ENCODE peak calls at places on chromosomes 7 and 10, in eight cellular contexts. One of them, this sample, is unnamed.

GRCh38 chr7:47180268-47180826 is 401.6 kb downstream of the TNS3 start:
- DNase-seq in foreskin fibroblast: peak; percentile 57
- DNase-seq in posterior cingulate gyrus: peak; percentile 46
- DNase-seq in NCI-H1092: peak; percentile 56
- DNase-seq in T-cell: no peak
- DNase-seq in lower lobe of right lung: no peak
- DNase-seq in Ammon's horn: peak; percentile 79
- DNase-seq in NCI-H446: peak; percentile 30
- DNase-seq in this sample: peak; percentile 46

GRCh38 chr7:25391295-25391861 is 163.1 kb upstream of the NPVF start:
- DNase-seq in posterior cingulate gyrus: no peak
- DNase-seq in foreskin fibroblast: peak; percentile 4
- DNase-seq in NCI-H1092: no peak
- DNase-seq in lower lobe of right lung: no peak
- DNase-seq in NCI-H446: no peak
- DNase-seq in T-cell: no peak
- DNase-seq in Ammon's horn: peak; percentile 27
- DNase-seq in this sample: peak; percentile 18

GRCh38 chr7:32670105-32670504 is 174.8 kb downstream of the AVL9 start:
- DNase-seq in foreskin fibroblast: no peak
- DNase-seq in posterior cingulate gyrus: no peak
- DNase-seq in lower lobe of right lung: no peak
- DNase-seq in NCI-H1092: no peak
- DNase-seq in Ammon's horn: no peak
- DNase-seq in NCI-H446: no peak
- DNase-seq in T-cell: no peak
- DNase-seq in this sample: no peak

GRCh38 chr7:108293190-108293612 is 163.0 kb downstream of the NRCAM start:
- DNase-seq in NCI-H1092: no peak
- DNase-seq in T-cell: no peak
- DNase-seq in foreskin fibroblast: no peak
- DNase-seq in NCI-H446: no peak
- DNase-seq in Ammon's horn: peak; percentile 31
- DNase-seq in lower lobe of right lung: no peak
- DNase-seq in posterior cingulate gyrus: no peak
- DNase-seq in this sample: no peak

GRCh38 chr10:3220853-3221252 is 48.3 kb upstream of the PITRM1 start:
- DNase-seq in NCI-H446: no peak
- DNase-seq in posterior cingulate gyrus: no peak
- DNase-seq in lower lobe of right lung: no peak
- DNase-seq in NCI-H1092: no peak
- DNase-seq in T-cell: no peak
- DNase-seq in Ammon's horn: no peak
- DNase-seq in foreskin fibroblast: peak; percentile 72
- DNase-seq in this sample: no peak

GRCh38 chr10:103193820-103194529 is 903 bp upstream of the NT5C2 start:
- DNase-seq in T-cell: no peak
- DNase-seq in Ammon's horn: no peak
- DNase-seq in NCI-H446: no peak
- DNase-seq in posterior cingulate gyrus: no peak
- DNase-seq in lower lobe of right lung: no peak
- DNase-seq in foreskin fibroblast: no peak
- DNase-seq in NCI-H1092: no peak
- DNase-seq in this sample: peak; percentile 63

GRCh38 chr7:129951076-129952011 is 1.4 kb downstream of the UBE2H start:
- DNase-seq in Ammon's horn: peak; percentile 10
- DNase-seq in posterior cingulate gyrus: no peak
- DNase-seq in NCI-H1092: no peak
- DNase-seq in T-cell: no peak
- DNase-seq in foreskin fibroblast: no peak
- DNase-seq in NCI-H446: no peak
- DNase-seq in lower lobe of right lung: no peak
- DNase-seq in this sample: no peak

GRCh38 chr7:43674559-43675436 is 54.5 kb downstream of the COA1 start:
- DNase-seq in lower lobe of right lung: no peak
- DNase-seq in NCI-H446: no peak
- DNase-seq in foreskin fibroblast: peak; percentile 74
- DNase-seq in NCI-H1092: no peak
- DNase-seq in posterior cingulate gyrus: no peak
- DNase-seq in Ammon's horn: no peak
- DNase-seq in T-cell: no peak
- DNase-seq in this sample: no peak

GRCh38 chr10:131094406-131095108 is 217.0 kb downstream of the TCERG1L start:
- DNase-seq in posterior cingulate gyrus: no peak
- DNase-seq in NCI-H446: no peak
- DNase-seq in T-cell: no peak
- DNase-seq in foreskin fibroblast: no peak
- DNase-seq in NCI-H1092: no peak
- DNase-seq in Ammon's horn: no peak
- DNase-seq in lower lobe of right lung: peak; percentile 46
- DNase-seq in this sample: no peak

GRCh38 chr10:387949-388660 is 252.8 kb downstream of the ZMYND11 start:
- DNase-seq in posterior cingulate gyrus: no peak
- DNase-seq in T-cell: no peak
- DNase-seq in lower lobe of right lung: no peak
- DNase-seq in NCI-H1092: no peak
- DNase-seq in foreskin fibroblast: no peak
- DNase-seq in NCI-H446: no peak
- DNase-seq in Ammon's horn: peak; percentile 69
- DNase-seq in this sample: no peak

GRCh38 chr10:119425881-119426170 is 116.7 kb downstream of the RGS10 start:
- DNase-seq in NCI-H446: no peak
- DNase-seq in T-cell: no peak
- DNase-seq in foreskin fibroblast: no peak
- DNase-seq in Ammon's horn: no peak
- DNase-seq in posterior cingulate gyrus: no peak
- DNase-seq in lower lobe of right lung: no peak
- DNase-seq in NCI-H1092: no peak
- DNase-seq in this sample: no peak

GRCh38 chr10:108560488-108560887 is 1362.8 kb downstream of the XPNPEP1 start:
- DNase-seq in posterior cingulate gyrus: no peak
- DNase-seq in Ammon's horn: no peak
- DNase-seq in NCI-H446: no peak
- DNase-seq in T-cell: no peak
- DNase-seq in NCI-H1092: no peak
- DNase-seq in foreskin fibroblast: no peak
- DNase-seq in lower lobe of right lung: no peak
- DNase-seq in this sample: no peak

GRCh38 chr7:55349126-55349525 is 16.0 kb upstream of the LANCL2 start:
- DNase-seq in NCI-H1092: no peak
- DNase-seq in Ammon's horn: peak; percentile 38
- DNase-seq in posterior cingulate gyrus: no peak
- DNase-seq in lower lobe of right lung: no peak
- DNase-seq in T-cell: no peak
- DNase-seq in NCI-H446: no peak
- DNase-seq in foreskin fibroblast: no peak
- DNase-seq in this sample: no peak

GRCh38 chr10:119862524-119862923 is 10.1 kb downstream of the MCMBP start:
- DNase-seq in NCI-H1092: no peak
- DNase-seq in Ammon's horn: no peak
- DNase-seq in T-cell: no peak
- DNase-seq in NCI-H446: no peak
- DNase-seq in lower lobe of right lung: no peak
- DNase-seq in posterior cingulate gyrus: no peak
- DNase-seq in foreskin fibroblast: no peak
- DNase-seq in this sample: no peak

GRCh38 chr10:84567133-84567532 is 238.7 kb downstream of the CCSER2 start:
- DNase-seq in lower lobe of right lung: no peak
- DNase-seq in T-cell: no peak
- DNase-seq in Ammon's horn: no peak
- DNase-seq in NCI-H446: no peak
- DNase-seq in posterior cingulate gyrus: no peak
- DNase-seq in foreskin fibroblast: no peak
- DNase-seq in NCI-H1092: no peak
- DNase-seq in this sample: no peak

GRCh38 chr7:38840736-38841460 is 68.1 kb downstream of the VPS41 start:
- DNase-seq in Ammon's horn: no peak
- DNase-seq in NCI-H1092: no peak
- DNase-seq in foreskin fibroblast: peak; percentile 66
- DNase-seq in T-cell: no peak
- DNase-seq in posterior cingulate gyrus: no peak
- DNase-seq in lower lobe of right lung: no peak
- DNase-seq in NCI-H446: no peak
- DNase-seq in this sample: no peak

GRCh38 chr7:18666107-18666728 is 170.7 kb downstream of the HDAC9 start:
- DNase-seq in NCI-H446: peak; percentile 78
- DNase-seq in NCI-H1092: peak; percentile 72
- DNase-seq in foreskin fibroblast: peak; percentile 58
- DNase-seq in T-cell: peak; percentile 42
- DNase-seq in lower lobe of right lung: peak; percentile 79
- DNase-seq in Ammon's horn: peak; percentile 94
- DNase-seq in posterior cingulate gyrus: peak; percentile 71
- DNase-seq in this sample: peak; percentile 20

GRCh38 chr10:107144490-107144889 is 20.0 kb downstream of the SORCS1 start:
- DNase-seq in Ammon's horn: no peak
- DNase-seq in NCI-H1092: no peak
- DNase-seq in posterior cingulate gyrus: no peak
- DNase-seq in NCI-H446: no peak
- DNase-seq in T-cell: no peak
- DNase-seq in lower lobe of right lung: no peak
- DNase-seq in foreskin fibroblast: no peak
- DNase-seq in this sample: no peak

GRCh38 chr10:97703398-97704067 is 10.0 kb upstream of the MARVELD1 start:
- DNase-seq in NCI-H446: no peak
- DNase-seq in lower lobe of right lung: no peak
- DNase-seq in posterior cingulate gyrus: no peak
- DNase-seq in foreskin fibroblast: no peak
- DNase-seq in T-cell: no peak
- DNase-seq in NCI-H1092: no peak
- DNase-seq in Ammon's horn: no peak
- DNase-seq in this sample: no peak

GRCh38 chr7:1200045-1200444 is 32.6 kb upstream of the UNCX start:
- DNase-seq in foreskin fibroblast: no peak
- DNase-seq in T-cell: no peak
- DNase-seq in lower lobe of right lung: no peak
- DNase-seq in posterior cingulate gyrus: no peak
- DNase-seq in NCI-H1092: no peak
- DNase-seq in Ammon's horn: no peak
- DNase-seq in NCI-H446: peak; percentile 46
- DNase-seq in this sample: no peak

GRCh38 chr7:30254248-30254647 is 30.1 kb upstream of the ZNRF2 start:
- DNase-seq in foreskin fibroblast: no peak
- DNase-seq in posterior cingulate gyrus: no peak
- DNase-seq in T-cell: no peak
- DNase-seq in NCI-H1092: no peak
- DNase-seq in Ammon's horn: no peak
- DNase-seq in lower lobe of right lung: no peak
- DNase-seq in NCI-H446: no peak
- DNase-seq in this sample: no peak